ENCODE peak calls at places on chromosomes 16 and 17, in five cellular contexts. One of them, this sample, is unnamed.

GRCh38 chr17:43701318-43701743 is 39.6 kb upstream of the MEOX1 start:
- DNase-seq in body of pancreas: no peak
- DNase-seq in prostate gland: no peak
- DNase-seq in upper lobe of right lung: peak; percentile 72
- DNase-seq in tibial nerve: no peak
- DNase-seq in this sample: no peak

GRCh38 chr16:87384162-87384999 is 805 bp upstream of the FBXO31 start:
- DNase-seq in body of pancreas: peak; percentile 64
- DNase-seq in prostate gland: no peak
- DNase-seq in upper lobe of right lung: peak; percentile 82
- DNase-seq in tibial nerve: no peak
- DNase-seq in this sample: no peak

GRCh38 chr16:12502671-12503070 is 301.0 kb downstream of the CPPED1 start:
- DNase-seq in body of pancreas: no peak
- DNase-seq in prostate gland: no peak
- DNase-seq in upper lobe of right lung: no peak
- DNase-seq in tibial nerve: no peak
- DNase-seq in this sample: no peak

GRCh38 chr17:7803981-7804380 is 30.0 kb upstream of the KDM6B start:
- DNase-seq in body of pancreas: peak; percentile 35
- DNase-seq in prostate gland: peak; percentile 32
- DNase-seq in upper lobe of right lung: peak; percentile 78
- DNase-seq in tibial nerve: no peak
- DNase-seq in this sample: no peak

GRCh38 chr16:12170103-12171025 is 193.8 kb downstream of the SNX29 start:
- DNase-seq in body of pancreas: no peak
- DNase-seq in prostate gland: no peak
- DNase-seq in upper lobe of right lung: no peak
- DNase-seq in tibial nerve: no peak
- DNase-seq in this sample: no peak

GRCh38 chr16:86507173-86508027 is 2.9 kb upstream of the FOXF1 start:
- DNase-seq in body of pancreas: no peak
- DNase-seq in prostate gland: no peak
- DNase-seq in upper lobe of right lung: no peak
- DNase-seq in tibial nerve: no peak
- DNase-seq in this sample: no peak

GRCh38 chr17:82803606-82804005 is 36.2 kb downstream of the ZNF750 start:
- DNase-seq in body of pancreas: no peak
- DNase-seq in prostate gland: no peak
- DNase-seq in upper lobe of right lung: no peak
- DNase-seq in tibial nerve: no peak
- DNase-seq in this sample: no peak

GRCh38 chr16:49643429-49644142 is 212.3 kb downstream of the ZNF423 start:
- DNase-seq in body of pancreas: no peak
- DNase-seq in prostate gland: no peak
- DNase-seq in upper lobe of right lung: no peak
- DNase-seq in tibial nerve: no peak
- DNase-seq in this sample: no peak

GRCh38 chr17:77274137-77274829 is 133.5 kb downstream of the SEC14L1 start:
- DNase-seq in body of pancreas: no peak
- DNase-seq in prostate gland: no peak
- DNase-seq in upper lobe of right lung: no peak
- DNase-seq in tibial nerve: no peak
- DNase-seq in this sample: no peak

GRCh38 chr16:65661451-65661850 is 539.6 kb upstream of the CDH11 start:
- DNase-seq in body of pancreas: no peak
- DNase-seq in prostate gland: no peak
- DNase-seq in upper lobe of right lung: no peak
- DNase-seq in tibial nerve: no peak
- DNase-seq in this sample: no peak

GRCh38 chr16:65658339-65659275 is 536.7 kb upstream of the CDH11 start:
- DNase-seq in body of pancreas: no peak
- DNase-seq in prostate gland: peak; percentile 64
- DNase-seq in upper lobe of right lung: peak; percentile 53
- DNase-seq in tibial nerve: no peak
- DNase-seq in this sample: no peak

GRCh38 chr16:65657556-65657955 is 535.7 kb upstream of the CDH11 start:
- DNase-seq in body of pancreas: no peak
- DNase-seq in prostate gland: no peak
- DNase-seq in upper lobe of right lung: no peak
- DNase-seq in tibial nerve: no peak
- DNase-seq in this sample: no peak

GRCh38 chr16:65662236-65662635 is 540.4 kb upstream of the CDH11 start:
- DNase-seq in body of pancreas: no peak
- DNase-seq in prostate gland: no peak
- DNase-seq in upper lobe of right lung: no peak
- DNase-seq in tibial nerve: no peak
- DNase-seq in this sample: no peak

DNA sequence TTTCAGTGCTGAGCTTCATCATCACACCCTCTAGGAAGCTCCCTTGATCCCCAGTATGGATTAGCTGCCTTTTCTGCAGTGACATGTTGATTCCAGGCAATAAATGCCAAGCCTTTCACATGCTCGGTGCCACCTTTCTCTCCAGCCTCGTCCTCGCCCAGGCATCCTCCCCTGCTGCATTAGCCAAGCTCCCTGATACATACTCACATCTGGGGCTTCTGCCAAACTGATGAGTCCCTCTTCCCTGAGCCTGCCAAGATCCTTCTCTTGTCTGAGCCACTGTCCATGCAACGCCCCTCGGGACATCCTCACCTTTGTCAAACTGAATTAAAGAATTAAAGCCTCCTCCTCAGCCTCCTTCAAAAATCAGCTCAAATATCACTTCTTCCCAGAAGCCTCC is 538.5 kb upstream of the CDH11 start:
- DNase-seq in body of pancreas: no peak
- DNase-seq in prostate gland: no peak
- DNase-seq in upper lobe of right lung: no peak
- DNase-seq in tibial nerve: no peak
- DNase-seq in this sample: no peak
- H3K4me1 ChIP-seq in body of pancreas: no peaks in the 10 kb centered on the region
- H3K4me1 ChIP-seq in prostate gland: no peaks in the 10 kb centered on the region
- H3K4me1 ChIP-seq in upper lobe of right lung: peaks cover 5% of the 10 kb centered on the region
- H3K4me1 ChIP-seq in tibial nerve: peaks cover 11% of the 10 kb centered on the region
- H3K4me1 ChIP-seq in this sample: no peaks in the 10 kb centered on the region

GRCh38 chr17:21171970-21172510 is 41.9 kb downstream of the TMEM11 start:
- DNase-seq in body of pancreas: no peak
- DNase-seq in prostate gland: no peak
- DNase-seq in upper lobe of right lung: no peak
- DNase-seq in tibial nerve: no peak
- DNase-seq in this sample: no peak

GRCh38 chr17:21171309-21171922 is 42.5 kb downstream of the TMEM11 start:
- DNase-seq in body of pancreas: no peak
- DNase-seq in prostate gland: no peak
- DNase-seq in upper lobe of right lung: no peak
- DNase-seq in tibial nerve: no peak
- DNase-seq in this sample: no peak

GRCh38 chr17:21174719-21175118 is 39.2 kb downstream of the TMEM11 start:
- DNase-seq in body of pancreas: no peak
- DNase-seq in prostate gland: no peak
- DNase-seq in upper lobe of right lung: no peak
- DNase-seq in tibial nerve: no peak
- DNase-seq in this sample: no peak

GRCh38 chr17:21174186-21174585 is 39.8 kb downstream of the TMEM11 start:
- DNase-seq in body of pancreas: no peak
- DNase-seq in prostate gland: no peak
- DNase-seq in upper lobe of right lung: no peak
- DNase-seq in tibial nerve: no peak
- DNase-seq in this sample: no peak

GRCh38 chr17:21173543-21173942 is 40.4 kb downstream of the TMEM11 start:
- DNase-seq in body of pancreas: no peak
- DNase-seq in prostate gland: no peak
- DNase-seq in upper lobe of right lung: no peak
- DNase-seq in tibial nerve: no peak
- DNase-seq in this sample: no peak
- H3K4me3 ChIP-seq in body of pancreas: no peak overlapping the region
- H3K4me3 ChIP-seq in prostate gland: no peak overlapping the region
- H3K4me3 ChIP-seq in upper lobe of right lung: no peak overlapping the region
- H3K4me3 ChIP-seq in tibial nerve: no peak overlapping the region
- H3K4me3 ChIP-seq in this sample: no peak overlapping the region

GRCh38 chr17:45972531-45972930 is 26.5 kb upstream of the STH start:
- DNase-seq in body of pancreas: no peak
- DNase-seq in prostate gland: no peak
- DNase-seq in upper lobe of right lung: no peak
- DNase-seq in tibial nerve: no peak
- DNase-seq in this sample: no peak
- H3K27me3 ChIP-seq in body of pancreas: no peaks in the 10 kb centered on the region
- H3K27me3 ChIP-seq in prostate gland: no peaks in the 10 kb centered on the region
- H3K27me3 ChIP-seq in upper lobe of right lung: no peaks in the 10 kb centered on the region
- H3K27me3 ChIP-seq in tibial nerve: no peaks in the 10 kb centered on the region
- H3K27me3 ChIP-seq in this sample: no peaks in the 10 kb centered on the region

GRCh38 chr16:67529639-67530012 is 997 bp downstream of the RIPOR1 start:
- DNase-seq in body of pancreas: no peak
- DNase-seq in prostate gland: no peak
- DNase-seq in upper lobe of right lung: no peak
- DNase-seq in tibial nerve: no peak
- DNase-seq in this sample: no peak
- H3K4me1 ChIP-seq in body of pancreas: peaks cover 45% of the 10 kb centered on the region
- H3K4me1 ChIP-seq in prostate gland: peaks cover 3% of the 10 kb centered on the region
- H3K4me1 ChIP-seq in upper lobe of right lung: peaks cover 33% of the 10 kb centered on the region
- H3K4me1 ChIP-seq in tibial nerve: peaks cover 49% of the 10 kb centered on the region
- H3K4me1 ChIP-seq in this sample: no peaks in the 10 kb centered on the region

GRCh38 chr17:36944488-36945040 is 4.2 kb upstream of the AATF start:
- DNase-seq in body of pancreas: no peak
- DNase-seq in prostate gland: no peak
- DNase-seq in upper lobe of right lung: no peak
- DNase-seq in tibial nerve: no peak
- DNase-seq in this sample: no peak
- H3K4me3 ChIP-seq in body of pancreas: no peak overlapping the region
- H3K4me3 ChIP-seq in prostate gland: no peak overlapping the region
- H3K4me3 ChIP-seq in upper lobe of right lung: no peak overlapping the region
- H3K4me3 ChIP-seq in tibial nerve: no peak overlapping the region
- H3K4me3 ChIP-seq in this sample: no peak overlapping the region

GRCh38 chr16:79013930-79014329 is 586.6 kb downstream of the MAF start:
- DNase-seq in body of pancreas: no peak
- DNase-seq in prostate gland: no peak
- DNase-seq in upper lobe of right lung: no peak
- DNase-seq in tibial nerve: no peak
- DNase-seq in this sample: no peak
- H3K27me3 ChIP-seq in body of pancreas: no peaks in the 10 kb centered on the region
- H3K27me3 ChIP-seq in prostate gland: no peaks in the 10 kb centered on the region
- H3K27me3 ChIP-seq in upper lobe of right lung: no peaks in the 10 kb centered on the region
- H3K27me3 ChIP-seq in tibial nerve: no peaks in the 10 kb centered on the region
- H3K27me3 ChIP-seq in this sample: no peaks in the 10 kb centered on the region

DNA sequence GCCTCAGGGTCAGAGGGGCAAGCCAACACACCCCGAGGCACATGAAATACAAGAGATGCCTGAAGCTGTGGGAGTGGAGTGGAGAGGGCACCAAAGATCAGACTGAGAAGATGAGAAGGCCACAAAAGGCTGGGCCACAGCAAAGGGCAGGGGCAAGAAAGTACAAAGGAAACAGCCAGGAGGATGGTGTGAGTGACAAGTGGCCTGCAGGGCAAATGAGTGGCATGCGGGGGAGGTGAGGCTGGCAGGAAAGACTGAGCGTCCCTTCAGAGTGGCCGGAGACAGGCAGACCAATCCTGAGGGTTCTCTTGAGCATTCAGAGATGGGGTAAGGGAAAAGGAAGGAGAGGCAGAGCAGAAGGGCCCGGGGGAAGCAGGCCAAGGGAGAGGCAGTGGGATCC is 23.2 kb downstream of the HSD11B2 start:
- DNase-seq in body of pancreas: no peak
- DNase-seq in prostate gland: no peak
- DNase-seq in upper lobe of right lung: no peak
- DNase-seq in tibial nerve: no peak
- DNase-seq in this sample: no peak
- H3K4me1 ChIP-seq in body of pancreas: peaks cover 75% of the 10 kb centered on the region
- H3K4me1 ChIP-seq in prostate gland: peaks cover 56% of the 10 kb centered on the region
- H3K4me1 ChIP-seq in upper lobe of right lung: peaks cover 55% of the 10 kb centered on the region
- H3K4me1 ChIP-seq in tibial nerve: peaks cover 80% of the 10 kb centered on the region
- H3K4me1 ChIP-seq in this sample: no peaks in the 10 kb centered on the region